ENCODE peak calls at places on chromosomes 5 and 9, in five cellular contexts. Z is activated naive CD4-positive, alpha-beta T cell treated with anti-CD3 and anti-CD28 coated beads, Interleukin-2, amount 50 U/mL, for 16 hours; P is sigmoid colon; C is NCI-H774; T is glomerular endothelial cell. D is an unnamed sample.

GRCh38 chr9:100411472-100412270 is 15.3 kb upstream of the MSANTD3 start:
- DNase-seq in P (peak; percentile 95), Z (peak; percentile 89), C (peak; percentile 95), T (peak; percentile 52), D (peak; percentile 48)

GRCh38 chr9:14321517-14322125 is 7.7 kb upstream of the NFIB start:
- DNase-seq in Z (no peak), C (no peak), T (no peak), P (no peak), D (no peak)

GRCh38 chr9:127035948-127036347 is 86.5 kb downstream of the ANGPTL2 start:
- DNase-seq in Z (no peak), C (no peak), P (peak; percentile 83), T (no peak), D (no peak)

GRCh38 chr5:150138551-150139265 is 16.9 kb downstream of the PDGFRB start:
- DNase-seq in T (no peak), C (no peak), Z (no peak), P (no peak), D (no peak)

GRCh38 chr9:90836396-90837080 is 34.9 kb downstream of the SYK start:
- DNase-seq in T (no peak), C (no peak), P (no peak), Z (no peak), D (no peak)

GRCh38 chr5:123976393-123977029 is 464.5 kb downstream of the CSNK1G3 start:
- DNase-seq in Z (no peak), P (no peak), T (no peak), C (no peak), D (no peak)

GRCh38 chr5:141354900-141355469 is at the start of gene PCDHGA4:
- DNase-seq in Z (no peak), C (no peak), P (no peak), T (no peak), D (no peak)

GRCh38 chr5:10528056-10528816 is 35.6 kb upstream of the ANKRD33B start:
- DNase-seq in P (no peak), Z (no peak), T (no peak), C (no peak), D (peak; percentile 72)

GRCh38 chr9:96398582-96399334 is 15.2 kb upstream of the SLC35D2 start:
- DNase-seq in T (no peak), Z (no peak), C (no peak), P (no peak), D (no peak)

GRCh38 chr9:14542071-14542470 is 151.2 kb downstream of the ZDHHC21 start:
- DNase-seq in T (no peak), C (peak; percentile 16), Z (no peak), P (no peak), D (no peak)

GRCh38 chr9:83965350-83966208 is 14.4 kb downstream of the HNRNPK start:
- DNase-seq in T (no peak), P (no peak), C (no peak), Z (no peak), D (no peak)

GRCh38 chr9:11946521-11946920 is 746.7 kb upstream of the TYRP1 start:
- DNase-seq in Z (no peak), C (no peak), P (no peak), T (no peak), D (no peak)

GRCh38 chr5:62306494-62307363 is 723 bp downstream of the KIF2A start:
- DNase-seq in C (no peak), P (peak; percentile 76), T (no peak), Z (peak; percentile 67), D (no peak)

GRCh38 chr5:128036961-128037360 is 46.6 kb upstream of the SLC12A2 start:
- DNase-seq in P (no peak), C (no peak), Z (no peak), T (no peak), D (no peak)

GRCh38 chr9:111975709-111976108 is 79.1 kb downstream of the UGCG start:
- DNase-seq in T (no peak), Z (peak; percentile 21), P (no peak), C (peak; percentile 64), D (no peak)

GRCh38 chr9:136858844-136859757 is 7.0 kb downstream of the MAMDC4 start:
- DNase-seq in Z (no peak), C (no peak), T (no peak), P (peak; percentile 87), D (no peak)

GRCh38 chr5:58073246-58073645 is 386.6 kb downstream of the PLK2 start:
- DNase-seq in C (no peak), T (no peak), Z (no peak), P (no peak), D (no peak)

GRCh38 chr5:21806943-21807342 is 1046.2 kb downstream of the CDH12 start:
- DNase-seq in P (no peak), Z (no peak), T (no peak), C (no peak), D (no peak)

GRCh38 chr9:20041717-20042116 is 252.9 kb upstream of the SLC24A2 start:
- DNase-seq in P (no peak), T (no peak), Z (no peak), C (no peak), D (no peak)

GRCh38 chr5:4018007-4018406 is 422.4 kb downstream of the IRX1 start:
- DNase-seq in Z (no peak), C (no peak), T (no peak), P (no peak), D (no peak)

GRCh38 chr5:150503977-150504620 is 3.8 kb upstream of the NDST1 start:
- DNase-seq in Z (no peak), P (peak; percentile 73), C (no peak), T (no peak), D (no peak)

GRCh38 chr5:96288166-96288844 is 144.7 kb downstream of the PCSK1 start:
- DNase-seq in P (no peak), C (no peak), Z (no peak), T (no peak), D (peak; percentile 31)

GRCh38 chr5:128904815-128905214 is 60.5 kb upstream of the SLC27A6 start:
- DNase-seq in T (no peak), Z (no peak), P (no peak), C (no peak), D (no peak)

GRCh38 chr9:21047315-21047714 is 15.9 kb upstream of the HACD4 start:
- DNase-seq in T (no peak), Z (no peak), P (no peak), C (no peak), D (no peak)

GRCh38 chr5:45521067-45521466 is 175.1 kb downstream of the HCN1 start:
- DNase-seq in P (no peak), Z (no peak), T (peak; percentile 7), C (no peak), D (no peak)

GRCh38 chr9:131038256-131039128 is 29.5 kb downstream of the LAMC3 start:
- DNase-seq in C (no peak), P (peak; percentile 33), Z (no peak), T (no peak), D (no peak)

GRCh38 chr5:53418844-53419243 is 61.6 kb upstream of the FST start:
- DNase-seq in C (peak; percentile 6), T (peak; percentile 79), Z (no peak), P (no peak), D (peak; percentile 98)

GRCh38 chr5:96516631-96517071 is 83.6 kb upstream of the PCSK1 start:
- DNase-seq in T (no peak), C (no peak), Z (no peak), P (no peak), D (no peak)

GRCh38 chr9:109766351-109766750 is 13.6 kb upstream of the PALM2AKAP2 start:
- DNase-seq in P (no peak), C (no peak), Z (no peak), T (no peak), D (peak; percentile 93)

GRCh38 chr9:104907278-104907951 is 20.5 kb downstream of the ABCA1 start:
- DNase-seq in C (no peak), Z (no peak), P (peak; percentile 73), T (no peak), D (no peak)

GRCh38 chr5:161378701-161379100 is 167.8 kb downstream of the GABRB2 start:
- DNase-seq in Z (no peak), C (no peak), P (no peak), T (no peak), D (no peak)

GRCh38 chr5:156971415-156971814 is 8.4 kb upstream of the TIMD4 start:
- DNase-seq in T (no peak), Z (no peak), P (no peak), C (no peak), D (no peak)

GRCh38 chr5:76458492-76458863 is 55.4 kb downstream of the IQGAP2 start:
- DNase-seq in C (no peak), T (no peak), Z (no peak), P (no peak), D (no peak)

GRCh38 chr9:92278117-92278516 is 15.4 kb downstream of the IARS1 start:
- DNase-seq in C (no peak), Z (no peak), T (no peak), P (no peak), D (peak; percentile 52)

GRCh38 chr9:92175441-92175840 is 60.2 kb upstream of the SPTLC1 start:
- DNase-seq in P (no peak), T (no peak), C (no peak), Z (no peak), D (no peak)

GRCh38 chr9:109507421-109507838 is 9.3 kb upstream of the PTPN3 start:
- DNase-seq in T (peak; percentile 16), Z (no peak), C (no peak), P (no peak), D (peak; percentile 73)

GRCh38 chr9:16469184-16469583 is 401.3 kb downstream of the BNC2 start:
- DNase-seq in T (no peak), C (no peak), P (no peak), Z (no peak), D (no peak)